ENCODE peak calls at places on chromosomes 3 and 15, in nine cellular contexts. L is dorsolateral prefrontal cortex, C is left ventricle myocardium inferior, W is fibroblast of the aortic adventitia, S is heart left ventricle, B is AG09319, T is foreskin fibroblast, R is GM12865, I is OCI-LY7. P is an unnamed sample.

GRCh38 chr15:35397027-35397426 is 148.9 kb downstream of the DPH6 start:
- DNase-seq in S (no peak), I (no peak), L (no peak), C (no peak), W (no peak), T (peak), R (no peak), B (no peak), P (no peak)

GRCh38 chr15:71718116-71718910 is 92.0 kb upstream of the NR2E3 start:
- DNase-seq in T (no peak), W (no peak), I (no peak), L (no peak), C (no peak), B (no peak), R (no peak), S (no peak), P (no peak)

GRCh38 chr3:193852901-193853300 is 259.9 kb downstream of the OPA1 start:
- DNase-seq in C (no peak), I (no peak), L (no peak), W (peak), T (no peak), S (no peak), B (no peak), R (no peak), P (no peak)

GRCh38 chr15:71496336-71496955 is 313.9 kb upstream of the NR2E3 start:
- DNase-seq in C (no peak), R (no peak), B (no peak), W (peak), I (no peak), L (no peak), S (no peak), T (peak), P (no peak)

GRCh38 chr3:98359993-98360675 is 6.5 kb downstream of the OR5K4 start:
- DNase-seq in I (peak), S (no peak), T (no peak), B (no peak), R (peak), W (peak), L (no peak), C (no peak), P (no peak)

GRCh38 chr3:31246293-31247062 is 286.2 kb upstream of the STT3B start:
- DNase-seq in R (no peak), W (no peak), C (no peak), B (no peak), L (no peak), T (no peak), S (no peak), I (no peak), P (no peak)

GRCh38 chr3:147775411-147775810 is 366.2 kb downstream of the ZIC1 start:
- DNase-seq in L (no peak), R (no peak), B (no peak), I (no peak), C (no peak), T (no peak), W (no peak), S (no peak), P (no peak)

GRCh38 chr15:74011610-74012009 is 17.1 kb downstream of the PML start:
- DNase-seq in L (no peak), B (no peak), T (peak), R (no peak), W (peak), C (peak), I (no peak), S (no peak), P (no peak)

GRCh38 chr15:45611305-45611704 is 23.5 kb upstream of the SQOR start:
- DNase-seq in W (peak), I (peak), B (no peak), R (peak), L (no peak), T (peak), C (no peak), S (no peak), P (no peak)

GRCh38 chr3:109442531-109442930 is 105.2 kb upstream of the DPPA4 start:
- DNase-seq in S (no peak), W (no peak), B (no peak), T (no peak), I (no peak), C (no peak), R (no peak), L (no peak), P (no peak)

GRCh38 chr3:129794319-129795201 is 99.0 kb downstream of the TMCC1 start:
- DNase-seq in T (no peak), L (no peak), R (peak), I (peak), B (no peak), W (peak), C (peak), S (peak), P (peak)

GRCh38 chr3:119322523-119323400 is 28.6 kb downstream of the ARHGAP31 start:
- DNase-seq in C (peak), I (peak), W (peak), L (peak), B (no peak), T (peak), S (peak), R (peak), P (peak)

GRCh38 chr3:122952509-122952908 is 75.1 kb downstream of the SEMA5B start:
- DNase-seq in L (no peak), R (peak), T (no peak), S (no peak), W (peak), C (no peak), I (peak), B (no peak), P (peak)

GRCh38 chr15:60644903-60645302 is 166.0 kb upstream of the ICE2 start:
- DNase-seq in C (no peak), T (peak), R (no peak), W (no peak), B (no peak), S (no peak), L (no peak), I (no peak), P (no peak)

GRCh38 chr3:127589600-127590281 is 792 bp downstream of the TPRA1 start:
- DNase-seq in L (no peak), C (no peak), B (no peak), W (no peak), T (peak), R (peak), I (peak), S (peak), P (no peak)

GRCh38 chr3:131530374-131530773 is 27.6 kb upstream of the MRPL3 start:
- DNase-seq in C (no peak), R (no peak), L (no peak), W (no peak), I (no peak), T (no peak), B (no peak), S (no peak), P (no peak)

GRCh38 chr3:37456270-37456708 is 281.9 kb upstream of the LRRFIP2 start:
- DNase-seq in S (peak), R (no peak), C (peak), I (no peak), W (peak), L (peak), B (no peak), T (peak), P (no peak)

GRCh38 chr15:99909914-99910313 is 176.7 kb upstream of the LYSMD4 start:
- DNase-seq in L (no peak), S (no peak), I (no peak), W (no peak), C (no peak), R (peak), T (no peak), B (no peak), P (peak)

GRCh38 chr15:92383528-92384326 is 10.0 kb upstream of the ST8SIA2 start:
- DNase-seq in W (no peak), S (no peak), L (no peak), R (peak), C (no peak), T (no peak), I (no peak), B (no peak), P (peak)

GRCh38 chr3:181252626-181253025 is 263.1 kb upstream of the DNAJC19 start:
- DNase-seq in L (no peak), W (no peak), C (no peak), B (no peak), T (no peak), S (no peak), I (no peak), R (no peak), P (no peak)

GRCh38 chr3:172260381-172260780 is 187.9 kb downstream of the GHSR start:
- DNase-seq in T (peak), B (no peak), W (peak), S (no peak), R (no peak), L (no peak), I (no peak), C (no peak), P (no peak)

GRCh38 chr15:76840830-76841460 is 64.2 kb downstream of the SCAPER start:
- DNase-seq in R (peak), S (no peak), L (no peak), B (peak), W (peak), C (no peak), T (peak), I (peak), P (peak)

GRCh38 chr15:42608110-42608531 is 32.7 kb downstream of the STARD9 start:
- DNase-seq in L (no peak), B (no peak), W (no peak), S (no peak), R (peak), I (peak), C (no peak), T (no peak), P (no peak)

GRCh38 chr15:78638658-78639314 is 2.2 kb downstream of the CHRNB4 start:
- DNase-seq in C (no peak), I (peak), T (peak), L (no peak), R (peak), S (no peak), W (peak), B (no peak), P (peak)
- TF ChIP-seq CTCF in C (peak), I (peak), T (peak), L (peak), R (peak), S (peak), W (peak), B (peak), P (peak)

GRCh38 chr3:46449755-46450552 is 14.8 kb downstream of the LTF start:
- DNase-seq in T (peak), C (no peak), W (peak), I (peak), B (no peak), L (no peak), S (no peak), R (peak), P (no peak)
- TF ChIP-seq CTCF in T (peak), C (peak), W (peak), I (peak), B (peak), L (peak), S (peak), R (peak), P (peak)

GRCh38 chr3:15429080-15429479 is 1.7 kb downstream of the EAF1 start:
- DNase-seq in W (no peak), B (no peak), L (no peak), S (no peak), T (no peak), C (no peak), I (no peak), R (no peak), P (no peak)

GRCh38 chr3:15428539-15428938 is 1.1 kb downstream of the EAF1 start:
- DNase-seq in S (no peak), L (no peak), R (peak), C (no peak), I (peak), B (no peak), W (peak), T (peak), P (no peak)

GRCh38 chr3:15427981-15428380 is 583 bp downstream of the EAF1 start:
- DNase-seq in I (no peak), B (no peak), C (no peak), T (no peak), L (no peak), S (no peak), R (no peak), W (no peak), P (no peak)

GRCh38 chr3:15426579-15427118 is 695 bp downstream of the METTL6 start:
- DNase-seq in T (no peak), S (no peak), B (no peak), L (no peak), I (no peak), R (no peak), C (no peak), W (no peak), P (no peak)

GRCh38 chr3:15427182-15427880 is at the start of the genes EAF1 and METTL6:
- DNase-seq in W (peak), S (peak), B (no peak), C (peak), R (peak), I (peak), L (peak), T (peak), P (peak)
- TF ChIP-seq CTCF in W (peak), S (peak), B (peak), C (peak), R (peak), I (peak), L (peak), T (no peak), P (no peak)

GRCh38 chr3:141575879-141576743 is 89.3 kb downstream of the RASA2 start:
- DNase-seq in S (no peak), B (no peak), T (peak), I (peak), R (peak), W (peak), C (no peak), L (no peak), P (peak)

GRCh38 chr3:141578197-141578596 is 91.4 kb downstream of the RASA2 start:
- DNase-seq in S (no peak), B (no peak), C (no peak), R (no peak), I (no peak), L (no peak), W (peak), T (peak), P (no peak)

DNA sequence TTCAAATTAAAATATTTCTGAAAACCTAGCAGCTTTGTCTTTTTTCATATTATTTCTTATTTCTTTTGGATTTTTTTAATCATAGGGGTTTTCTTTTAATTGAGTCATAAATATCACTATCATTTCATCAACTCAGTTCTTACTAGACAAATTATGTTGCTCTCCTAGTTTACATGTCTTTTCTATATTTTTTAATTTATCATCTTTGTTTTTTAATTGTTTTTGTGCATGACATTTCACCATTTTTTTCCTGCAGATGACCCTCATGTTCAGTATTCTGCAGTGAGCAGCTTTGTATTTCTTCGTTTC is 89.9 kb downstream of the RASA2 start:
- DNase-seq in S (no peak), T (no peak), R (no peak), W (no peak), L (no peak), B (no peak), I (no peak), C (no peak), P (no peak)
- TF ChIP-seq CTCF in S (no peak), T (no peak), R (no peak), W (no peak), L (no peak), B (no peak), I (peak), C (no peak), P (no peak)

GRCh38 chr3:61649381-61650170 is 88.2 kb downstream of the PTPRG start:
- DNase-seq in I (no peak), C (no peak), R (no peak), W (no peak), L (no peak), T (no peak), S (no peak), B (no peak), P (no peak)
- TF ChIP-seq CTCF in I (no peak), C (no peak), R (no peak), W (no peak), L (no peak), T (no peak), S (no peak), B (no peak), P (no peak)

GRCh38 chr3:53921296-53921695 is 29.6 kb upstream of the SELENOK start:
- DNase-seq in T (peak), R (peak), I (peak), C (no peak), L (no peak), W (peak), B (no peak), S (no peak), P (peak)
- TF ChIP-seq CTCF in T (peak), R (peak), I (peak), C (peak), L (peak), W (peak), B (peak), S (peak), P (peak)

DNA sequence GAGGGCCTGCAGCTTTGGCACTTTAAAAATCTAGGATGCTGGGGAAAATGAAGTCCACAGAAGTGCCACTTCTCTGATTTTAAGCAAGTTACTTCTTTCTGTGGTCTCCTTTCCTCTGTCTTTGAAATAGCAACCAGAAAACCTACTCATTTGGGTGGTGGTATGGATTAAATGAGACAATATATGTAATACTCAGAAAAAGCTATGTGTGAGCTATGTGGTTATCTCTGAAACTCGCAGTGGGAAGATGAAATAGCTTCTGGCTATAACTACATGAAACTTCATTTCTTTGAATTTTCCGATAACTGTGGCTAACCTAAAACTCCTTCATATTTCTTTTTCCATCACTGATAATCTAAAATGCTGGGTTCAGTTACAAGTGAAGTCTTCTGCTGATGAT is 368.9 kb downstream of the CLSTN2 start:
- DNase-seq in B (no peak), T (no peak), C (no peak), I (no peak), L (no peak), W (no peak), R (no peak), S (no peak), P (no peak)
- TF ChIP-seq CTCF in B (no peak), T (no peak), C (no peak), I (no peak), L (no peak), W (no peak), R (no peak), S (no peak), P (no peak)

P was measured in GM20000.